ENCODE peak calls at places on chromosomes 12 and 14, in ten cellular contexts. One of them, this sample, is unnamed.

GRCh38 chr14:73771848-73772705 is 57.9 kb upstream of the PNMA1 start:
- DNase-seq in CD8-positive, alpha-beta T cell: no peak
- DNase-seq in NB4: peak; percentile 77
- DNase-seq in cardiac fibroblast: peak; percentile 45
- DNase-seq in nephron progenitor cell: no peak
- DNase-seq in PC-3: peak; percentile 2
- DNase-seq in Peyer's patch: peak; percentile 87
- DNase-seq in left ventricle myocardium inferior: no peak
- DNase-seq in IMR-90: peak; percentile 86
- DNase-seq in heart left ventricle: peak; percentile 50
- DNase-seq in this sample: no peak

GRCh38 chr12:41092115-41092514 is 96.0 kb upstream of the PDZRN4 start:
- DNase-seq in CD8-positive, alpha-beta T cell: no peak
- DNase-seq in NB4: no peak
- DNase-seq in cardiac fibroblast: no peak
- DNase-seq in nephron progenitor cell: no peak
- DNase-seq in PC-3: no peak
- DNase-seq in Peyer's patch: no peak
- DNase-seq in left ventricle myocardium inferior: no peak
- DNase-seq in IMR-90: no peak
- DNase-seq in heart left ventricle: no peak
- DNase-seq in this sample: no peak

GRCh38 chr14:94542111-94542810 is 19.0 kb upstream of the SERPINA4 start:
- DNase-seq in CD8-positive, alpha-beta T cell: no peak
- DNase-seq in NB4: no peak
- DNase-seq in cardiac fibroblast: peak; percentile 80
- DNase-seq in nephron progenitor cell: no peak
- DNase-seq in PC-3: peak; percentile 27
- DNase-seq in Peyer's patch: no peak
- DNase-seq in left ventricle myocardium inferior: no peak
- DNase-seq in IMR-90: peak; percentile 44
- DNase-seq in heart left ventricle: no peak
- DNase-seq in this sample: no peak

GRCh38 chr14:24329736-24330135 is 5.1 kb downstream of the ADCY4 start:
- DNase-seq in CD8-positive, alpha-beta T cell: peak; percentile 51
- DNase-seq in NB4: peak; percentile 53
- DNase-seq in cardiac fibroblast: no peak
- DNase-seq in nephron progenitor cell: no peak
- DNase-seq in PC-3: no peak
- DNase-seq in Peyer's patch: peak; percentile 59
- DNase-seq in left ventricle myocardium inferior: no peak
- DNase-seq in IMR-90: no peak
- DNase-seq in heart left ventricle: no peak
- DNase-seq in this sample: no peak

GRCh38 chr12:40829738-40830144 is 137.5 kb downstream of the CNTN1 start:
- DNase-seq in CD8-positive, alpha-beta T cell: no peak
- DNase-seq in NB4: no peak
- DNase-seq in cardiac fibroblast: no peak
- DNase-seq in nephron progenitor cell: no peak
- DNase-seq in PC-3: peak; percentile 65
- DNase-seq in Peyer's patch: no peak
- DNase-seq in left ventricle myocardium inferior: no peak
- DNase-seq in IMR-90: no peak
- DNase-seq in heart left ventricle: no peak
- DNase-seq in this sample: no peak

GRCh38 chr14:101185081-101185835 is 281.7 kb upstream of the RTL1 start:
- DNase-seq in CD8-positive, alpha-beta T cell: no peak
- DNase-seq in NB4: no peak
- DNase-seq in cardiac fibroblast: no peak
- DNase-seq in nephron progenitor cell: no peak
- DNase-seq in PC-3: no peak
- DNase-seq in Peyer's patch: no peak
- DNase-seq in left ventricle myocardium inferior: no peak
- DNase-seq in IMR-90: no peak
- DNase-seq in heart left ventricle: no peak
- DNase-seq in this sample: no peak

GRCh38 chr12:110577717-110578521 is 5.2 kb downstream of the PPTC7 start:
- DNase-seq in CD8-positive, alpha-beta T cell: no peak
- DNase-seq in NB4: peak; percentile 86
- DNase-seq in cardiac fibroblast: peak; percentile 95
- DNase-seq in nephron progenitor cell: no peak
- DNase-seq in PC-3: peak; percentile 99
- DNase-seq in Peyer's patch: no peak
- DNase-seq in left ventricle myocardium inferior: no peak
- DNase-seq in IMR-90: peak; percentile 88
- DNase-seq in heart left ventricle: no peak
- DNase-seq in this sample: no peak

GRCh38 chr12:9049520-9050133 is 60.3 kb downstream of the KLRG1 start:
- DNase-seq in CD8-positive, alpha-beta T cell: no peak
- DNase-seq in NB4: peak; percentile 65
- DNase-seq in cardiac fibroblast: peak; percentile 68
- DNase-seq in nephron progenitor cell: peak; percentile 15
- DNase-seq in PC-3: peak; percentile 56
- DNase-seq in Peyer's patch: no peak
- DNase-seq in left ventricle myocardium inferior: no peak
- DNase-seq in IMR-90: peak; percentile 52
- DNase-seq in heart left ventricle: no peak
- DNase-seq in this sample: no peak

GRCh38 chr12:43180242-43180641 is 371.8 kb downstream of the ADAMTS20 start:
- DNase-seq in CD8-positive, alpha-beta T cell: no peak
- DNase-seq in NB4: no peak
- DNase-seq in cardiac fibroblast: no peak
- DNase-seq in nephron progenitor cell: no peak
- DNase-seq in PC-3: no peak
- DNase-seq in Peyer's patch: no peak
- DNase-seq in left ventricle myocardium inferior: no peak
- DNase-seq in IMR-90: no peak
- DNase-seq in heart left ventricle: no peak
- DNase-seq in this sample: no peak

GRCh38 chr14:69573841-69574265 is 818 bp downstream of the CCDC177 start:
- DNase-seq in CD8-positive, alpha-beta T cell: no peak
- DNase-seq in NB4: peak; percentile 6
- DNase-seq in cardiac fibroblast: no peak
- DNase-seq in nephron progenitor cell: peak; percentile 44
- DNase-seq in PC-3: no peak
- DNase-seq in Peyer's patch: no peak
- DNase-seq in left ventricle myocardium inferior: no peak
- DNase-seq in IMR-90: no peak
- DNase-seq in heart left ventricle: no peak
- DNase-seq in this sample: peak; percentile 14

GRCh38 chr14:45135181-45135580 is 549 bp upstream of the FANCM start:
- DNase-seq in CD8-positive, alpha-beta T cell: no peak
- DNase-seq in NB4: peak; percentile 18
- DNase-seq in cardiac fibroblast: no peak
- DNase-seq in nephron progenitor cell: no peak
- DNase-seq in PC-3: peak; percentile 7
- DNase-seq in Peyer's patch: no peak
- DNase-seq in left ventricle myocardium inferior: no peak
- DNase-seq in IMR-90: peak; percentile 43
- DNase-seq in heart left ventricle: no peak
- DNase-seq in this sample: peak; percentile 5

DNA sequence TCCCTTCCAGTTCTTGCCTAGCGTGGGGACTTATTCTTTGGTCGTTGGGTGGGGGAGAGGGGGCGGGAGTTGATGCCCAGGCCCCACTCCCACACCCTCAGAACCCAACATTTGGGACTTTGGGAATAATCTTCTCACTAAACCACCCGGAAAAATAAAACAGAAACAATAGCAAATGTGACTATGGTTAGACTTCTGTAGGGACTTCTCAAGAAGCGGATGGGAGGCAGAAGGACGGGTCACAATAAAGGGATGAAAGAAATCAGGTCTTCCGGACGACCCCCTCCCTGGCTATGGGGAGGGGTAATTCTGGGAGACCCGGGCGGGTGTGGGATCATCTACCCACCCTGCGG is 28.5 kb upstream of the SMUG1 start:
- DNase-seq in CD8-positive, alpha-beta T cell: no peak
- DNase-seq in NB4: no peak
- DNase-seq in cardiac fibroblast: no peak
- DNase-seq in nephron progenitor cell: no peak
- DNase-seq in PC-3: no peak
- DNase-seq in Peyer's patch: no peak
- DNase-seq in left ventricle myocardium inferior: no peak
- DNase-seq in IMR-90: no peak
- DNase-seq in heart left ventricle: no peak
- DNase-seq in this sample: no peak
- TF ChIP-seq CTCF in CD8-positive, alpha-beta T cell: peak; percentile 41
- TF ChIP-seq CTCF in NB4: no peak
- TF ChIP-seq CTCF in cardiac fibroblast: no peak
- TF ChIP-seq CTCF in nephron progenitor cell: no peak
- TF ChIP-seq CTCF in PC-3: peak; percentile 5
- TF ChIP-seq CTCF in Peyer's patch: peak; percentile 13
- TF ChIP-seq CTCF in left ventricle myocardium inferior: peak; percentile 25
- TF ChIP-seq CTCF in IMR-90: no peak
- TF ChIP-seq CTCF in heart left ventricle: no peak
- TF ChIP-seq CTCF in this sample: peak; percentile 43

GRCh38 chr14:22107734-22108133 is 434.1 kb upstream of the OR4E1 start:
- DNase-seq in CD8-positive, alpha-beta T cell: no peak
- DNase-seq in NB4: no peak
- DNase-seq in cardiac fibroblast: no peak
- DNase-seq in nephron progenitor cell: no peak
- DNase-seq in PC-3: no peak
- DNase-seq in Peyer's patch: no peak
- DNase-seq in left ventricle myocardium inferior: no peak
- DNase-seq in IMR-90: no peak
- DNase-seq in heart left ventricle: no peak
- DNase-seq in this sample: no peak

GRCh38 chr14:22104971-22105641 is 431.5 kb upstream of the OR4E1 start:
- DNase-seq in CD8-positive, alpha-beta T cell: no peak
- DNase-seq in NB4: no peak
- DNase-seq in cardiac fibroblast: no peak
- DNase-seq in nephron progenitor cell: no peak
- DNase-seq in PC-3: no peak
- DNase-seq in Peyer's patch: no peak
- DNase-seq in left ventricle myocardium inferior: no peak
- DNase-seq in IMR-90: no peak
- DNase-seq in heart left ventricle: no peak
- DNase-seq in this sample: no peak

GRCh38 chr14:22112004-22112403 is 438.4 kb upstream of the OR4E1 start:
- DNase-seq in CD8-positive, alpha-beta T cell: peak; percentile 8
- DNase-seq in NB4: peak; percentile 31
- DNase-seq in cardiac fibroblast: peak; percentile 1
- DNase-seq in nephron progenitor cell: peak; percentile 65
- DNase-seq in PC-3: peak; percentile 33
- DNase-seq in Peyer's patch: no peak
- DNase-seq in left ventricle myocardium inferior: no peak
- DNase-seq in IMR-90: no peak
- DNase-seq in heart left ventricle: no peak
- DNase-seq in this sample: peak; percentile 51

GRCh38 chr14:22105643-22106042 is 432.0 kb upstream of the OR4E1 start:
- DNase-seq in CD8-positive, alpha-beta T cell: no peak
- DNase-seq in NB4: no peak
- DNase-seq in cardiac fibroblast: no peak
- DNase-seq in nephron progenitor cell: no peak
- DNase-seq in PC-3: no peak
- DNase-seq in Peyer's patch: no peak
- DNase-seq in left ventricle myocardium inferior: no peak
- DNase-seq in IMR-90: no peak
- DNase-seq in heart left ventricle: no peak
- DNase-seq in this sample: no peak

GRCh38 chr14:22106700-22107697 is 433.4 kb upstream of the OR4E1 start:
- DNase-seq in CD8-positive, alpha-beta T cell: no peak
- DNase-seq in NB4: no peak
- DNase-seq in cardiac fibroblast: no peak
- DNase-seq in nephron progenitor cell: no peak
- DNase-seq in PC-3: no peak
- DNase-seq in Peyer's patch: no peak
- DNase-seq in left ventricle myocardium inferior: no peak
- DNase-seq in IMR-90: peak; percentile 29
- DNase-seq in heart left ventricle: no peak
- DNase-seq in this sample: no peak
- TF ChIP-seq CTCF in CD8-positive, alpha-beta T cell: no peak
- TF ChIP-seq CTCF in NB4: no peak
- TF ChIP-seq CTCF in cardiac fibroblast: no peak
- TF ChIP-seq CTCF in nephron progenitor cell: no peak
- TF ChIP-seq CTCF in PC-3: no peak
- TF ChIP-seq CTCF in Peyer's patch: no peak
- TF ChIP-seq CTCF in left ventricle myocardium inferior: no peak
- TF ChIP-seq CTCF in IMR-90: no peak
- TF ChIP-seq CTCF in heart left ventricle: no peak
- TF ChIP-seq CTCF in this sample: peak; percentile 35

DNA sequence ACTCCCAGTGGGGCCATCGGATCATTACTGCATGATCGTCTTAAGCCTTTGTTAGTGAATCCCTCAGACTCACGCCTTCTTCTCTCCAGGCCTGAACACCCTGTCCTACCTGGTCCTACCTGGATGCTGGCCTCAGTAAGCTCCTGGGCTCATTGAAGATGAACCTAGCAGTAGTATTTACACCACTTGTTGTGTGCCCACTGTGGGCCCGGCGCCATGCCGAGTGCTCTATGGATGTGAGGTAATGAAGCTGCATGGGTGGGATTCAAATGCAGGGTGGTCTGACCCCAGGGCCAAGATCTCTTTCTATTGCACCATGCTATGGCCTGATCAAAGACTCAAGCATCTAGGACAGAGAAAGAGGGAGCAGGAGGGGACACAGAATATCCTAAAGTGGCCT is 21.1 kb upstream of the FAIM2 start:
- DNase-seq in CD8-positive, alpha-beta T cell: no peak
- DNase-seq in NB4: no peak
- DNase-seq in cardiac fibroblast: no peak
- DNase-seq in nephron progenitor cell: no peak
- DNase-seq in PC-3: no peak
- DNase-seq in Peyer's patch: no peak
- DNase-seq in left ventricle myocardium inferior: no peak
- DNase-seq in IMR-90: no peak
- DNase-seq in heart left ventricle: no peak
- DNase-seq in this sample: no peak
- TF ChIP-seq CTCF in CD8-positive, alpha-beta T cell: no peak
- TF ChIP-seq CTCF in NB4: no peak
- TF ChIP-seq CTCF in cardiac fibroblast: no peak
- TF ChIP-seq CTCF in nephron progenitor cell: no peak
- TF ChIP-seq CTCF in PC-3: no peak
- TF ChIP-seq CTCF in Peyer's patch: no peak
- TF ChIP-seq CTCF in left ventricle myocardium inferior: no peak
- TF ChIP-seq CTCF in IMR-90: no peak
- TF ChIP-seq CTCF in heart left ventricle: no peak
- TF ChIP-seq CTCF in this sample: no peak

DNA sequence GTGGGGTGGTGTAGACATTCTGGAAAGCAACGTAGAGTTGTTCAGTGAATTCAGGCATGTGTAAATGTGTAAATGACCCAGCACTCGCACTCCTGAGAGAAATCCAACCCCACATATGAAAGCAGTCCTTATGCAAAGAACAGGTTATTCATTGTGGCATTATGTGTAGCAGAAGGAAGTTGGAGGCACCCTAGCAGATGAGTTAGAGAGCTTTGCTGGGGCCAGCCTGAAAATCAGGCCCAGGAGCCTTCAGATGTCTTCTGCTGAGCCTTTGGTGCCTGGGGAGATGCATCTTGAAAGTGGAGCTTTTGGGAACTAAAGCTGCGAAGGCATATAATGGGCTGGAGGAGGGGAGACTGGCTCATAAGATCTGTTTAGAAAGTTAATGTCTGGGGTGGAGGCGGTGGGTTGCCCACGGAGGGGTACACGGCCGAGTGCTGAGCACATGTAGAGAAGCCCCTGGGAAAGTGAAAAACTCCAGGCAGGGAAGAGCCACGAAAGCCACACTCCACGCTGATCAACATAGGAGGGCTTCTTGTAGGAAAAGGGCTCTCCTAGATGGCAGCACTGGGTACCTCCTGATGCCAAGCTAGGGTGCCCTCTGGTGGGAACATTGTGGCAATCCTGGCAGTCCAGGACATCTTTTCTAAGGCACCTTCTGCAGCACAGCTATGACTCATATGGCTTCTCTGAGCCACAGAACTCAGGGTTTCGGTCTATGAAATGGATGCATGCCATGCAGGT is 6.1 kb upstream of the KRT83 start:
- DNase-seq in CD8-positive, alpha-beta T cell: peak; percentile 55
- DNase-seq in NB4: peak; percentile 92
- DNase-seq in cardiac fibroblast: peak; percentile 96
- DNase-seq in nephron progenitor cell: peak; percentile 60
- DNase-seq in PC-3: peak; percentile 98
- DNase-seq in Peyer's patch: peak; percentile 65
- DNase-seq in left ventricle myocardium inferior: peak; percentile 58
- DNase-seq in IMR-90: peak; percentile 91
- DNase-seq in heart left ventricle: peak; percentile 75
- DNase-seq in this sample: peak; percentile 53
- TF ChIP-seq CTCF in CD8-positive, alpha-beta T cell: peak; percentile 77
- TF ChIP-seq CTCF in NB4: peak; percentile 99
- TF ChIP-seq CTCF in cardiac fibroblast: peak; percentile 88
- TF ChIP-seq CTCF in nephron progenitor cell: peak; percentile 57
- TF ChIP-seq CTCF in PC-3: peak; percentile 99
- TF ChIP-seq CTCF in Peyer's patch: peak; percentile 78
- TF ChIP-seq CTCF in left ventricle myocardium inferior: peak; percentile 79
- TF ChIP-seq CTCF in IMR-90: peak; percentile 99
- TF ChIP-seq CTCF in heart left ventricle: peak; percentile 60
- TF ChIP-seq CTCF in this sample: peak; percentile 70